ENCODE peak calls at places on chromosomes 13 and 19, in six cellular contexts. One of them, this sample, is unnamed.
A peak's percentile ranks its signal among the peaks of the same experiment; 100 is the strongest.

GRCh38 chr13:99050983-99051488 is 73.2 kb upstream of the DOCK9 start:
- DNase-seq in astrocyte of the spinal cord: no peak
- DNase-seq in AG04450: no peak
- DNase-seq in PC-3: no peak
- DNase-seq in heart left ventricle: no peak
- DNase-seq in psoas muscle: no peak
- DNase-seq in this sample: no peak

GRCh38 chr13:36297600-36298338 is at the start of gene CCDC169:
- DNase-seq in AG04450: peak; percentile 10
- DNase-seq in psoas muscle: peak; percentile 80
- DNase-seq in heart left ventricle: peak; percentile 73
- DNase-seq in astrocyte of the spinal cord: peak; percentile 70
- DNase-seq in PC-3: peak; percentile 44
- DNase-seq in this sample: peak; percentile 93

GRCh38 chr13:113743366-113744195 is 15.4 kb upstream of the TMEM255B start:
- DNase-seq in heart left ventricle: no peak
- DNase-seq in astrocyte of the spinal cord: no peak
- DNase-seq in PC-3: no peak
- DNase-seq in psoas muscle: no peak
- DNase-seq in AG04450: no peak
- DNase-seq in this sample: no peak

GRCh38 chr13:32453981-32454380 is 26.1 kb upstream of the N4BP2L1 start:
- DNase-seq in PC-3: no peak
- DNase-seq in heart left ventricle: no peak
- DNase-seq in psoas muscle: no peak
- DNase-seq in astrocyte of the spinal cord: no peak
- DNase-seq in AG04450: no peak
- DNase-seq in this sample: no peak

GRCh38 chr19:40035996-40036395 is 20.0 kb downstream of the ZNF780B start:
- DNase-seq in psoas muscle: no peak
- DNase-seq in astrocyte of the spinal cord: no peak
- DNase-seq in heart left ventricle: no peak
- DNase-seq in PC-3: no peak
- DNase-seq in AG04450: no peak
- DNase-seq in this sample: no peak

GRCh38 chr13:113084943-113085540 is 20.5 kb upstream of the F7 start:
- DNase-seq in astrocyte of the spinal cord: no peak
- DNase-seq in AG04450: no peak
- DNase-seq in heart left ventricle: peak; percentile 21
- DNase-seq in PC-3: no peak
- DNase-seq in psoas muscle: peak; percentile 48
- DNase-seq in this sample: no peak

GRCh38 chr19:18683109-18683954 is at the start of gene CRTC1:
- DNase-seq in AG04450: peak; percentile 54
- DNase-seq in PC-3: peak; percentile 93
- DNase-seq in heart left ventricle: peak; percentile 92
- DNase-seq in astrocyte of the spinal cord: peak; percentile 85
- DNase-seq in psoas muscle: peak; percentile 96
- DNase-seq in this sample: peak; percentile 95

GRCh38 chr13:43284162-43284561 is 260.8 kb downstream of the DNAJC15 start:
- DNase-seq in astrocyte of the spinal cord: peak; percentile 69
- DNase-seq in heart left ventricle: no peak
- DNase-seq in PC-3: peak; percentile 71
- DNase-seq in AG04450: peak; percentile 70
- DNase-seq in psoas muscle: no peak
- DNase-seq in this sample: peak; percentile 66

GRCh38 chr19:19342086-19343015 is 21.7 kb downstream of the MAU2 start:
- DNase-seq in heart left ventricle: peak; percentile 73
- DNase-seq in astrocyte of the spinal cord: peak; percentile 50
- DNase-seq in AG04450: peak; percentile 8
- DNase-seq in psoas muscle: peak; percentile 81
- DNase-seq in PC-3: peak; percentile 64
- DNase-seq in this sample: peak; percentile 79

GRCh38 chr19:3683866-3684816 is 16.1 kb downstream of the PIP5K1C start:
- DNase-seq in astrocyte of the spinal cord: peak; percentile 86
- DNase-seq in PC-3: no peak
- DNase-seq in heart left ventricle: no peak
- DNase-seq in AG04450: no peak
- DNase-seq in psoas muscle: no peak
- DNase-seq in this sample: no peak

GRCh38 chr13:37360556-37360955 is 238.0 kb downstream of the POSTN start:
- DNase-seq in AG04450: no peak
- DNase-seq in PC-3: no peak
- DNase-seq in psoas muscle: no peak
- DNase-seq in heart left ventricle: no peak
- DNase-seq in astrocyte of the spinal cord: peak; percentile 13
- DNase-seq in this sample: peak; percentile 36

GRCh38 chr13:76226941-76227340 is 590.8 kb downstream of the LMO7 start:
- DNase-seq in PC-3: no peak
- DNase-seq in astrocyte of the spinal cord: no peak
- DNase-seq in heart left ventricle: no peak
- DNase-seq in psoas muscle: no peak
- DNase-seq in AG04450: peak; percentile 27
- DNase-seq in this sample: peak; percentile 25

GRCh38 chr13:72469932-72470331 is 257.5 kb downstream of the MZT1 start:
- DNase-seq in heart left ventricle: no peak
- DNase-seq in PC-3: no peak
- DNase-seq in astrocyte of the spinal cord: no peak
- DNase-seq in psoas muscle: no peak
- DNase-seq in AG04450: no peak
- DNase-seq in this sample: peak; percentile 1

GRCh38 chr13:37889102-37889501 is 19.5 kb upstream of the TRPC4 start:
- DNase-seq in AG04450: no peak
- DNase-seq in PC-3: no peak
- DNase-seq in psoas muscle: no peak
- DNase-seq in astrocyte of the spinal cord: peak; percentile 58
- DNase-seq in heart left ventricle: no peak
- DNase-seq in this sample: peak; percentile 40

GRCh38 chr19:35739275-35740107 is 2.8 kb downstream of the IGFLR1 start:
- DNase-seq in astrocyte of the spinal cord: no peak
- DNase-seq in psoas muscle: no peak
- DNase-seq in heart left ventricle: no peak
- DNase-seq in AG04450: no peak
- DNase-seq in PC-3: no peak
- DNase-seq in this sample: no peak
- H3K4me3 ChIP-seq in astrocyte of the spinal cord: peak overlapping the region; percentile 57
- H3K4me3 ChIP-seq in psoas muscle: peak overlapping the region; percentile 71
- H3K4me3 ChIP-seq in heart left ventricle: peak overlapping the region; percentile 63
- H3K4me3 ChIP-seq in AG04450: peak overlapping the region; percentile 65
- H3K4me3 ChIP-seq in PC-3: peak overlapping the region; percentile 70
- H3K4me3 ChIP-seq in this sample: peak overlapping the region; percentile 80

GRCh38 chr19:17080441-17080803 is 4.8 kb downstream of the MYO9B start:
- DNase-seq in astrocyte of the spinal cord: no peak
- DNase-seq in AG04450: no peak
- DNase-seq in heart left ventricle: no peak
- DNase-seq in PC-3: no peak
- DNase-seq in psoas muscle: no peak
- DNase-seq in this sample: no peak

GRCh38 chr19:17079710-17080440 is 4.3 kb downstream of the MYO9B start:
- DNase-seq in astrocyte of the spinal cord: peak; percentile 99
- DNase-seq in AG04450: peak; percentile 99
- DNase-seq in PC-3: peak; percentile 96
- DNase-seq in psoas muscle: peak; percentile 86
- DNase-seq in heart left ventricle: peak; percentile 82
- DNase-seq in this sample: peak; percentile 97

GRCh38 chr19:17078038-17078919 is 2.7 kb downstream of the MYO9B start:
- DNase-seq in AG04450: no peak
- DNase-seq in psoas muscle: no peak
- DNase-seq in PC-3: no peak
- DNase-seq in heart left ventricle: no peak
- DNase-seq in astrocyte of the spinal cord: no peak
- DNase-seq in this sample: no peak

GRCh38 chr19:17077447-17078028 is 2.0 kb downstream of the MYO9B start:
- DNase-seq in psoas muscle: no peak
- DNase-seq in heart left ventricle: no peak
- DNase-seq in PC-3: no peak
- DNase-seq in AG04450: no peak
- DNase-seq in astrocyte of the spinal cord: no peak
- DNase-seq in this sample: no peak

GRCh38 chr19:17078920-17079709 is 3.5 kb downstream of the MYO9B start:
- DNase-seq in psoas muscle: no peak
- DNase-seq in AG04450: no peak
- DNase-seq in heart left ventricle: no peak
- DNase-seq in PC-3: no peak
- DNase-seq in astrocyte of the spinal cord: peak; percentile 37
- DNase-seq in this sample: no peak
- H3K4me3 ChIP-seq in psoas muscle: peak overlapping the region; percentile 44
- H3K4me3 ChIP-seq in AG04450: peak overlapping the region; percentile 71
- H3K4me3 ChIP-seq in heart left ventricle: peak overlapping the region; percentile 56
- H3K4me3 ChIP-seq in PC-3: peak overlapping the region; percentile 69
- H3K4me3 ChIP-seq in astrocyte of the spinal cord: peak overlapping the region; percentile 50
- H3K4me3 ChIP-seq in this sample: peak overlapping the region; percentile 81

DNA sequence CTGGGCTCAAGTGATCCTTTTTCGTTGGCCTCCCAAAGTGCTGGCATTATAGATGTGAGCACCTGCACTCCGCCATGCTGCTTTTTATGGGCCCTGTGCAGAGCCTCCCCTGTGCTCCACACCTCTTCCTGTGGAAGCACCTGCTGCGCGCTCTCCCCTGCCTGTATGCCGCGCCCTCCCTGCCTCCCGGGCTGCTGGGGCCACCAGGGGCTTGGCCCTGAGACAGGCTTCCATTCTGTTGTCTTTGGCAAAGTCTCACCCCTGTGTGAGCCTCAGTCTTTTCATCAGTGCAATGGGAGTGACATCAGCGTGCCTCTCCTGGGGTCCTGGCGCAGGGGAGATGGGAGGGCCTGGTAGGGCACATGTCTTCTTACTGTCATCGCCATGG is 1.3 kb downstream of the FAM174C start:
- DNase-seq in astrocyte of the spinal cord: no peak
- DNase-seq in heart left ventricle: no peak
- DNase-seq in PC-3: no peak
- DNase-seq in AG04450: no peak
- DNase-seq in psoas muscle: no peak
- DNase-seq in this sample: no peak
- H3K4me3 ChIP-seq in astrocyte of the spinal cord: peak overlapping the region; percentile 63
- H3K4me3 ChIP-seq in heart left ventricle: peak overlapping the region; percentile 84
- H3K4me3 ChIP-seq in PC-3: peak overlapping the region; percentile 70
- H3K4me3 ChIP-seq in AG04450: peak overlapping the region; percentile 75
- H3K4me3 ChIP-seq in psoas muscle: peak overlapping the region; percentile 87
- H3K4me3 ChIP-seq in this sample: peak overlapping the region; percentile 88

GRCh38 chr19:48616041-48616436 is 1.2 kb upstream of the FAM83E start:
- DNase-seq in PC-3: no peak
- DNase-seq in AG04450: no peak
- DNase-seq in astrocyte of the spinal cord: no peak
- DNase-seq in heart left ventricle: no peak
- DNase-seq in psoas muscle: no peak
- DNase-seq in this sample: no peak

GRCh38 chr19:48613852-48614435 is 932 bp downstream of the FAM83E start:
- DNase-seq in heart left ventricle: no peak
- DNase-seq in AG04450: no peak
- DNase-seq in psoas muscle: no peak
- DNase-seq in astrocyte of the spinal cord: no peak
- DNase-seq in PC-3: no peak
- DNase-seq in this sample: no peak

GRCh38 chr19:48614436-48615144 is at the start of gene FAM83E:
- DNase-seq in heart left ventricle: no peak
- DNase-seq in psoas muscle: peak; percentile 54
- DNase-seq in astrocyte of the spinal cord: no peak
- DNase-seq in AG04450: no peak
- DNase-seq in PC-3: peak; percentile 41
- DNase-seq in this sample: no peak

GRCh38 chr19:48616491-48617056 is 1.7 kb upstream of the FAM83E start:
- DNase-seq in AG04450: no peak
- DNase-seq in heart left ventricle: no peak
- DNase-seq in astrocyte of the spinal cord: no peak
- DNase-seq in PC-3: no peak
- DNase-seq in psoas muscle: no peak
- DNase-seq in this sample: no peak

GRCh38 chr19:48615145-48616040 is 517 bp upstream of the FAM83E start:
- DNase-seq in heart left ventricle: no peak
- DNase-seq in astrocyte of the spinal cord: no peak
- DNase-seq in PC-3: no peak
- DNase-seq in AG04450: no peak
- DNase-seq in psoas muscle: no peak
- DNase-seq in this sample: no peak
- H3K4me3 ChIP-seq in heart left ventricle: no peak overlapping the region
- H3K4me3 ChIP-seq in astrocyte of the spinal cord: no peak overlapping the region
- H3K4me3 ChIP-seq in PC-3: no peak overlapping the region
- H3K4me3 ChIP-seq in AG04450: no peak overlapping the region
- H3K4me3 ChIP-seq in psoas muscle: no peak overlapping the region
- H3K4me3 ChIP-seq in this sample: no peak overlapping the region

GRCh38 chr19:36488118-36488815 is 1.1 kb downstream of the ZNF566 start:
- DNase-seq in AG04450: no peak
- DNase-seq in heart left ventricle: no peak
- DNase-seq in astrocyte of the spinal cord: no peak
- DNase-seq in psoas muscle: no peak
- DNase-seq in PC-3: no peak
- DNase-seq in this sample: no peak
- H3K4me3 ChIP-seq in AG04450: peak overlapping the region; percentile 99
- H3K4me3 ChIP-seq in heart left ventricle: peak overlapping the region; percentile 87
- H3K4me3 ChIP-seq in astrocyte of the spinal cord: peak overlapping the region; percentile 82
- H3K4me3 ChIP-seq in psoas muscle: peak overlapping the region; percentile 97
- H3K4me3 ChIP-seq in PC-3: peak overlapping the region; percentile 96
- H3K4me3 ChIP-seq in this sample: peak overlapping the region; percentile 94

This sample was measured in adipocyte.